ENCODE peak calls at places on chromosomes 6 and 20, in seven cellular contexts. T is stomach; C is psoas muscle; N is lung microvascular endothelial cell; I is activated CD4-positive, CD25-positive, alpha-beta regulatory T cell treated with anti-CD3 and anti-CD28 coated beads, Interleukin-2, amount 50 U/mL, for 16 hours; U is AG04450; Y is stimulated activated CD8-positive, alpha-beta memory T cell treated with anti-CD3 and anti-CD28 coated beads, Interleukin-12 subunit alpha, Interleukin-12 subunit beta, amount 100 ng/mL, for 1 hour. V is an unnamed sample.

GRCh38 chr20:9501473-9501872 is 12.9 kb upstream of the LAMP5 start:
- DNase-seq in T (no peak), C (no peak), N (no peak), I (no peak), U (no peak), Y (no peak), V (no peak)

GRCh38 chr20:62043131-62043914 is 22.4 kb downstream of the TAF4 start:
- DNase-seq in T (no peak), C (no peak), N (no peak), I (no peak), U (no peak), Y (no peak), V (no peak)

GRCh38 chr6:14035448-14035847 is 82.1 kb upstream of the CD83 start:
- DNase-seq in T (no peak), C (no peak), N (no peak), I (no peak), U (peak), Y (no peak), V (peak)

GRCh38 chr6:169863149-169863525 is 111.7 kb downstream of the ERMARD start:
- DNase-seq in T (peak), C (no peak), N (no peak), I (no peak), U (no peak), Y (no peak), V (no peak)

GRCh38 chr6:2989332-2990178 is 10.1 kb upstream of the NQO2 start:
- DNase-seq in T (peak), C (peak), N (peak), I (peak), U (peak), Y (peak), V (peak)

GRCh38 chr6:108755257-108756240 is 92.7 kb upstream of the ARMC2 start:
- DNase-seq in T (no peak), C (no peak), N (no peak), I (no peak), U (no peak), Y (no peak), V (no peak)

GRCh38 chr6:109304284-109305015 is 77.8 kb downstream of the CD164 start:
- DNase-seq in T (no peak), C (no peak), N (no peak), I (no peak), U (no peak), Y (no peak), V (no peak)

GRCh38 chr20:23697947-23698346 is 9.1 kb upstream of the CST4 start:
- DNase-seq in T (no peak), C (no peak), N (no peak), I (no peak), U (no peak), Y (no peak), V (no peak)

GRCh38 chr6:48110436-48111142 is 408 bp downstream of the PTCHD4 start:
- DNase-seq in T (no peak), C (no peak), N (peak), I (no peak), U (no peak), Y (no peak), V (no peak)

GRCh38 chr6:117167520-117168271 is 97.7 kb upstream of the VGLL2 start:
- DNase-seq in T (no peak), C (peak), N (no peak), I (no peak), U (no peak), Y (no peak), V (no peak)

GRCh38 chr20:22716824-22717351 is 132.5 kb upstream of the FOXA2 start:
- DNase-seq in T (peak), C (no peak), N (no peak), I (no peak), U (no peak), Y (no peak), V (no peak)

GRCh38 chr6:106800379-106800778 is 171.0 kb downstream of the QRSL1 start:
- DNase-seq in T (no peak), C (no peak), N (no peak), I (no peak), U (no peak), Y (no peak), V (no peak)

GRCh38 chr20:48131581-48131980 is 346.3 kb upstream of the SULF2 start:
- DNase-seq in T (no peak), C (no peak), N (no peak), I (no peak), U (no peak), Y (no peak), V (no peak)

GRCh38 chr20:62413896-62414481 is 6.9 kb upstream of the CABLES2 start:
- DNase-seq in T (no peak), C (no peak), N (peak), I (no peak), U (no peak), Y (no peak), V (peak)

GRCh38 chr6:132354517-132355167 is 46.6 kb downstream of the MOXD1 start:
- DNase-seq in T (peak), C (no peak), N (no peak), I (no peak), U (no peak), Y (peak), V (no peak)